ENCODE peak calls at places on chromosomes 2 and 18, in six cellular contexts. One of them, this sample, is unnamed. For H3K4me1, the result is how much of the 10 kb centered on the place peaks cover.

GRCh38 chr18:58541789-58542425 is 87.0 kb downstream of the ALPK2 start:
- DNase-seq in colonic mucosa: no peak
- DNase-seq in left lung: no peak
- DNase-seq in iPS DF 6.9: no peak
- DNase-seq in upper lobe of right lung: no peak
- DNase-seq in esophagus squamous epithelium: no peak
- DNase-seq in this sample: peak

GRCh38 chr2:121648611-121649401 is 456 bp downstream of the CLASP1 start:
- DNase-seq in colonic mucosa: peak
- DNase-seq in left lung: peak
- DNase-seq in iPS DF 6.9: no peak
- DNase-seq in upper lobe of right lung: peak
- DNase-seq in esophagus squamous epithelium: peak
- DNase-seq in this sample: peak

GRCh38 chr2:43084699-43085091 is 141.7 kb downstream of the ZFP36L2 start:
- DNase-seq in upper lobe of right lung: no peak
- DNase-seq in left lung: peak
- DNase-seq in iPS DF 6.9: no peak
- DNase-seq in colonic mucosa: no peak
- DNase-seq in esophagus squamous epithelium: no peak
- DNase-seq in this sample: no peak

GRCh38 chr2:141020346-141020745 is 1110.5 kb downstream of the LRP1B start:
- DNase-seq in left lung: no peak
- DNase-seq in iPS DF 6.9: no peak
- DNase-seq in upper lobe of right lung: no peak
- DNase-seq in esophagus squamous epithelium: no peak
- DNase-seq in colonic mucosa: no peak
- DNase-seq in this sample: no peak

GRCh38 chr2:26491563-26492167 is 13.7 kb upstream of the OTOF start:
- DNase-seq in esophagus squamous epithelium: no peak
- DNase-seq in upper lobe of right lung: no peak
- DNase-seq in colonic mucosa: no peak
- DNase-seq in left lung: no peak
- DNase-seq in iPS DF 6.9: no peak
- DNase-seq in this sample: peak

GRCh38 chr2:1561793-1562521 is 148.7 kb downstream of the TPO start:
- DNase-seq in left lung: peak
- DNase-seq in esophagus squamous epithelium: no peak
- DNase-seq in upper lobe of right lung: no peak
- DNase-seq in iPS DF 6.9: no peak
- DNase-seq in colonic mucosa: no peak
- DNase-seq in this sample: no peak

GRCh38 chr2:171318463-171318934 is 115.3 kb downstream of the METTL8 start:
- DNase-seq in left lung: no peak
- DNase-seq in esophagus squamous epithelium: no peak
- DNase-seq in colonic mucosa: no peak
- DNase-seq in iPS DF 6.9: no peak
- DNase-seq in upper lobe of right lung: no peak
- DNase-seq in this sample: no peak

GRCh38 chr2:126889501-126890135 is 9.1 kb upstream of the TEX51 start:
- DNase-seq in esophagus squamous epithelium: no peak
- DNase-seq in iPS DF 6.9: no peak
- DNase-seq in upper lobe of right lung: peak
- DNase-seq in colonic mucosa: no peak
- DNase-seq in left lung: no peak
- DNase-seq in this sample: no peak

GRCh38 chr2:232528746-232529445 is 2.9 kb downstream of the CHRND start:
- DNase-seq in left lung: peak
- DNase-seq in iPS DF 6.9: no peak
- DNase-seq in upper lobe of right lung: peak
- DNase-seq in colonic mucosa: no peak
- DNase-seq in esophagus squamous epithelium: no peak
- DNase-seq in this sample: no peak

GRCh38 chr2:117523267-117523666 is 291.2 kb upstream of the DDX18 start:
- DNase-seq in esophagus squamous epithelium: no peak
- DNase-seq in iPS DF 6.9: no peak
- DNase-seq in upper lobe of right lung: peak
- DNase-seq in colonic mucosa: peak
- DNase-seq in left lung: peak
- DNase-seq in this sample: peak

GRCh38 chr18:46575851-46576250 is 81.2 kb downstream of the LOXHD1 start:
- DNase-seq in upper lobe of right lung: no peak
- DNase-seq in iPS DF 6.9: no peak
- DNase-seq in colonic mucosa: no peak
- DNase-seq in left lung: no peak
- DNase-seq in esophagus squamous epithelium: no peak
- DNase-seq in this sample: no peak

GRCh38 chr2:228869601-228870264 is 401.4 kb downstream of the PID1 start:
- DNase-seq in iPS DF 6.9: no peak
- DNase-seq in colonic mucosa: no peak
- DNase-seq in esophagus squamous epithelium: no peak
- DNase-seq in upper lobe of right lung: no peak
- DNase-seq in left lung: no peak
- DNase-seq in this sample: no peak

GRCh38 chr2:189865836-189866235 is 81.6 kb downstream of the PMS1 start:
- DNase-seq in iPS DF 6.9: no peak
- DNase-seq in upper lobe of right lung: no peak
- DNase-seq in left lung: no peak
- DNase-seq in colonic mucosa: no peak
- DNase-seq in esophagus squamous epithelium: no peak
- DNase-seq in this sample: no peak

GRCh38 chr18:42078711-42079110 is 123.7 kb downstream of the PIK3C3 start:
- DNase-seq in esophagus squamous epithelium: no peak
- DNase-seq in upper lobe of right lung: no peak
- DNase-seq in colonic mucosa: no peak
- DNase-seq in left lung: no peak
- DNase-seq in iPS DF 6.9: no peak
- DNase-seq in this sample: no peak

DNA sequence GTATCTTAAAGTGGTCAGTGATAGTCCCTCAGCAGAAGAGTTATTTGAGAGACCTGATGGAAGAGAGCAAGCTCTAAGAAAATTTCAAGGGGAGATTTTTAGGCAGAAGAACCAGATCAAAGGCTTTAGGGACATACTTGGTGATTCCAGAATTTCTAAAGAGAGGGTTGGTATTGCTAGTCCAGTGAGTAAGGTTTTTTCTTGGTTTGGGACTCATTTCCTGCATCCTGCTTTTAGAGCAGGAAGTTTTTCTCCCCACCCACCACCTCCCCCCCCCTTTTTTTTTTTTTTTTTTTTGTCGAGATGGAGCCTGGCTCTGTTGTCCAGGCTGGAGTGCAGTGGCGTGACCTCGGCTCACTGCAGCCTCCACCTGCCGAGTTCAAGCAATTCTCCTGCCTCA is 42.6 kb upstream of the DYSF start:
- DNase-seq in esophagus squamous epithelium: no peak
- DNase-seq in upper lobe of right lung: no peak
- DNase-seq in colonic mucosa: no peak
- DNase-seq in left lung: no peak
- DNase-seq in iPS DF 6.9: no peak
- DNase-seq in this sample: no peak
- H3K4me3 ChIP-seq in esophagus squamous epithelium: no peak
- H3K4me3 ChIP-seq in upper lobe of right lung: no peak
- H3K4me3 ChIP-seq in colonic mucosa: no peak
- H3K4me3 ChIP-seq in left lung: no peak
- H3K4me3 ChIP-seq in iPS DF 6.9: no peak
- H3K4me3 ChIP-seq in this sample: no peak

GRCh38 chr2:31319391-31320175 is 85.6 kb downstream of the EHD3 start:
- DNase-seq in colonic mucosa: peak
- DNase-seq in left lung: no peak
- DNase-seq in iPS DF 6.9: no peak
- DNase-seq in upper lobe of right lung: no peak
- DNase-seq in esophagus squamous epithelium: no peak
- DNase-seq in this sample: peak
- H3K4me1 ChIP-seq in colonic mucosa: under half
- H3K4me1 ChIP-seq in left lung: under half
- H3K4me1 ChIP-seq in iPS DF 6.9: under half
- H3K4me1 ChIP-seq in upper lobe of right lung: under half
- H3K4me1 ChIP-seq in esophagus squamous epithelium: under half
- H3K4me1 ChIP-seq in this sample: under half

GRCh38 chr2:177164584-177165052 is 48.0 kb upstream of the HNRNPA3 start:
- DNase-seq in colonic mucosa: peak
- DNase-seq in esophagus squamous epithelium: peak
- DNase-seq in upper lobe of right lung: peak
- DNase-seq in left lung: peak
- DNase-seq in iPS DF 6.9: no peak
- DNase-seq in this sample: peak
- H3K4me3 ChIP-seq in colonic mucosa: peak
- H3K4me3 ChIP-seq in esophagus squamous epithelium: peak
- H3K4me3 ChIP-seq in upper lobe of right lung: peak
- H3K4me3 ChIP-seq in left lung: peak
- H3K4me3 ChIP-seq in iPS DF 6.9: no peak
- H3K4me3 ChIP-seq in this sample: no peak

DNA sequence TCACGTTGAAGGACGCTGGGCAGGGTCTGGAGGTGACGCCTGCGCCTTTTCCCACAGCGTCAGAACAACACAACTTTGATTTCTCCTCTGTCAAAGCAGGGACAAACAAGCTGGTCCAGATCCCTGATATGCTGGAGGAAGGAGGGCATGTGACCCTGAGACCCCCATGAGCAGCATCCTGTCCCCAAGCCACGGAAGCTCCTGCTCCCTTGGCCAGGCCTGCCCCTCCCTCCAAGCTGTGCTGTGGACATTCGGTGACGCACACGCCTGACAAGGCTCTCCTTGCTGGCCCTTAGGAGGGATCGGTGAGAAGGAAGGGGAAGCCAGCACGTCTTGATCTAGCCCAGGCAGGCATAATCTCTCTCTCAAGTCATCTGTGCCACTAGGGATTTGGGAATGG is 11.3 kb downstream of the MLPH start:
- DNase-seq in left lung: no peak
- DNase-seq in iPS DF 6.9: no peak
- DNase-seq in colonic mucosa: no peak
- DNase-seq in esophagus squamous epithelium: no peak
- DNase-seq in upper lobe of right lung: peak
- DNase-seq in this sample: no peak
- H3K4me1 ChIP-seq in left lung: under half
- H3K4me1 ChIP-seq in iPS DF 6.9: under half
- H3K4me1 ChIP-seq in colonic mucosa: under half
- H3K4me1 ChIP-seq in esophagus squamous epithelium: under half
- H3K4me1 ChIP-seq in upper lobe of right lung: under half
- H3K4me1 ChIP-seq in this sample: under half

DNA sequence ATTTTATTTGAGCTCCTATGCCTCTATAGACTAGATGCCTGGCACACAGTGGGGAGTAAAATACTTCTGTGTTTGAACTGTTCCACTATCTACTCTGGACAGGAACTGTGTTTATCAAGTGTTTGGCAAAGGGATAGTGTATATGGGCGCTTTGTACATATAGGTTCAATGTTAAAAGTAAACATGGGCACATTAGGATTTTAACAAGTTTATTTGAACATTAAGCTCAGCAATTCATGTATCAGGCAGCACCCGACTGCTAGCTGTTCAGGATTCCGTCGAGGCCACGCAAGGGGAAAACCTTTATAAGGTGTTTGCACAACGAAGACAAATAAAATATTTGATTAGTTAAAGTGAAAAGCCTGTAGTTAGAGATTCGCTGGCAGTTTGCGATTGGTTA is 43.4 kb upstream of the ROCK2 start:
- DNase-seq in left lung: no peak
- DNase-seq in esophagus squamous epithelium: no peak
- DNase-seq in iPS DF 6.9: no peak
- DNase-seq in colonic mucosa: peak
- DNase-seq in upper lobe of right lung: no peak
- DNase-seq in this sample: no peak
- H3K4me3 ChIP-seq in left lung: no peak
- H3K4me3 ChIP-seq in esophagus squamous epithelium: no peak
- H3K4me3 ChIP-seq in iPS DF 6.9: no peak
- H3K4me3 ChIP-seq in colonic mucosa: no peak
- H3K4me3 ChIP-seq in upper lobe of right lung: no peak
- H3K4me3 ChIP-seq in this sample: no peak

DNA sequence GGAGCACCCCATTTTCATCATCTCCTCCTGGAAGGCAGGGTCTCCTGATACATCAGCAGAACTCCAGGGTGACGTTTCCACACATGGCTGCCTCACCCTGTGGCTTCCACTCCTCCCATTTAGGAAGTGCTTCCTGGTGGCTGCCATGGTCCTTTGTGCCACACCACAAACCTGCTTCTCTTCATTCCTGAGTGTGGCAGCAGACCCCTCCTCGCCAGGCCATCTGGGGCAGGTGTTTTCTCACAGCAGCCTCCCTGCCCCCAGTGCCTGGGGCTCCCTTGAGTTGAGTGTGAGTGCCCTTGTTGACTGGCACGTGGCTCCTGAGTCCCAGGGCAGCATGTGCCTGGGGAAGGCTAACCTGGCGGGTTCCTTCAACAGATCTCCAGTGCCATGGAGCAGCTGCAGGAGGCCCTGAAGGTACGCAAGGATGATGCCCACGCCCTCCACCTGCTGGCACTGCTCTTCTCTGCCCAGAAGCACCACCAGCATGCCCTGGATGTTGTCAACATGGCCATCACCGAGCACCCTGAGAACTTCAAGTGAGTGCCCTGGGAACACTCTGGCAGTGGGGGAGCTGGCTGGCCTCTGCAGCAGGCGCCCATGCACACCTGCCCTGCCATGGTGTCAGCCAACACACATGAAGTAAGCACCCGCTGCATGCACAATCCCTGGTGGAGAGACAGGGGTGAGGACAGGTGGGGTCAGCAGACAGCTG is 113.4 kb upstream of the MCFD2 start:
- DNase-seq in upper lobe of right lung: no peak
- DNase-seq in left lung: peak
- DNase-seq in colonic mucosa: no peak
- DNase-seq in iPS DF 6.9: no peak
- DNase-seq in esophagus squamous epithelium: no peak
- DNase-seq in this sample: no peak
- H3K4me1 ChIP-seq in upper lobe of right lung: under half
- H3K4me1 ChIP-seq in left lung: under half
- H3K4me1 ChIP-seq in colonic mucosa: under half
- H3K4me1 ChIP-seq in iPS DF 6.9: under half
- H3K4me1 ChIP-seq in esophagus squamous epithelium: under half
- H3K4me1 ChIP-seq in this sample: under half

GRCh38 chr18:49560277-49561126 is 1.4 kb upstream of the LIPG start:
- DNase-seq in esophagus squamous epithelium: no peak
- DNase-seq in colonic mucosa: peak
- DNase-seq in left lung: peak
- DNase-seq in iPS DF 6.9: no peak
- DNase-seq in upper lobe of right lung: peak
- DNase-seq in this sample: peak

GRCh38 chr18:49563130-49563540 is 1.3 kb downstream of the LIPG start:
- DNase-seq in left lung: no peak
- DNase-seq in colonic mucosa: no peak
- DNase-seq in iPS DF 6.9: no peak
- DNase-seq in esophagus squamous epithelium: no peak
- DNase-seq in upper lobe of right lung: no peak
- DNase-seq in this sample: peak

GRCh38 chr18:49561377-49562193 is at the start of gene LIPG:
- DNase-seq in esophagus squamous epithelium: no peak
- DNase-seq in upper lobe of right lung: peak
- DNase-seq in iPS DF 6.9: peak
- DNase-seq in colonic mucosa: peak
- DNase-seq in left lung: peak
- DNase-seq in this sample: peak

GRCh38 chr18:49562481-49563129 is 748 bp downstream of the LIPG start:
- DNase-seq in esophagus squamous epithelium: no peak
- DNase-seq in left lung: no peak
- DNase-seq in colonic mucosa: peak
- DNase-seq in iPS DF 6.9: no peak
- DNase-seq in upper lobe of right lung: no peak
- DNase-seq in this sample: peak

DNA sequence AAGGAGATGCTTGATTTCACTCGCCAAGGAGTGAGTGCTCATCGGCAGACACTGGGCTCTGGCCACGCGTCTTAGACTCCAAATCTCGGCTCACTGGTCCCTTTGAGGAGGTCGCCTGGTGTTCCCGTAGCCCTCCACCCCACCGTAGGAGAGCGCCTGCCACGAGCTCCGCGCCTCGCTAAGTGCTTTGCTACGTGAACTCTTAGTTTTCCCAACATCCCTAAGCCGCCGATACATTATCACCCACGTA is 805 bp upstream of the LIPG start:
- DNase-seq in left lung: no peak
- DNase-seq in esophagus squamous epithelium: no peak
- DNase-seq in upper lobe of right lung: no peak
- DNase-seq in colonic mucosa: peak
- DNase-seq in iPS DF 6.9: no peak
- DNase-seq in this sample: no peak
- H3K4me3 ChIP-seq in left lung: peak
- H3K4me3 ChIP-seq in esophagus squamous epithelium: peak
- H3K4me3 ChIP-seq in upper lobe of right lung: peak
- H3K4me3 ChIP-seq in colonic mucosa: peak
- H3K4me3 ChIP-seq in iPS DF 6.9: peak
- H3K4me3 ChIP-seq in this sample: peak